ENCODE peak calls at places on chromosomes 1 and 21, in six cellular contexts. One of them, this sample, is unnamed.
A peak's percentile ranks its signal among the peaks of the same experiment; 100 is the strongest.

GRCh38 chr1:51168266-51168845 is 66.3 kb downstream of the C1orf185 start:
- DNase-seq in H1: no peak
- DNase-seq in mesenchymal stem cell: peak; percentile 15
- DNase-seq in H9: no peak
- DNase-seq in trophoblast cell: no peak
- DNase-seq in IMR-90: peak; percentile 7
- DNase-seq in this sample: no peak

GRCh38 chr1:15014521-15014920 is 139.0 kb upstream of the TMEM51 start:
- DNase-seq in H9: no peak
- DNase-seq in trophoblast cell: no peak
- DNase-seq in IMR-90: peak; percentile 30
- DNase-seq in mesenchymal stem cell: no peak
- DNase-seq in H1: no peak
- DNase-seq in this sample: no peak

GRCh38 chr1:94654031-94654430 is 112.5 kb upstream of the F3 start:
- DNase-seq in H9: no peak
- DNase-seq in trophoblast cell: no peak
- DNase-seq in mesenchymal stem cell: peak; percentile 51
- DNase-seq in IMR-90: peak; percentile 53
- DNase-seq in H1: no peak
- DNase-seq in this sample: no peak

GRCh38 chr1:236686815-236687160 is 489 bp downstream of the ACTN2 start:
- DNase-seq in H1: no peak
- DNase-seq in trophoblast cell: no peak
- DNase-seq in mesenchymal stem cell: no peak
- DNase-seq in IMR-90: no peak
- DNase-seq in H9: peak; percentile 33
- DNase-seq in this sample: no peak

GRCh38 chr1:81682490-81682889 is 118.2 kb upstream of the ADGRL2 start:
- DNase-seq in IMR-90: peak; percentile 39
- DNase-seq in H1: peak; percentile 51
- DNase-seq in mesenchymal stem cell: no peak
- DNase-seq in trophoblast cell: no peak
- DNase-seq in H9: peak; percentile 39
- DNase-seq in this sample: no peak

GRCh38 chr1:114691061-114691460 is 4.3 kb downstream of the AMPD1 start:
- DNase-seq in H1: no peak
- DNase-seq in IMR-90: no peak
- DNase-seq in mesenchymal stem cell: no peak
- DNase-seq in H9: no peak
- DNase-seq in trophoblast cell: no peak
- DNase-seq in this sample: no peak

GRCh38 chr1:38644092-38644491 is 215.5 kb downstream of the RRAGC start:
- DNase-seq in IMR-90: no peak
- DNase-seq in trophoblast cell: no peak
- DNase-seq in H9: no peak
- DNase-seq in H1: no peak
- DNase-seq in mesenchymal stem cell: no peak
- DNase-seq in this sample: no peak

GRCh38 chr1:205049479-205049878 is 6.5 kb downstream of the CNTN2 start:
- DNase-seq in IMR-90: no peak
- DNase-seq in H1: no peak
- DNase-seq in trophoblast cell: no peak
- DNase-seq in mesenchymal stem cell: no peak
- DNase-seq in H9: no peak
- DNase-seq in this sample: no peak

GRCh38 chr1:44723496-44724407 is 7.2 kb downstream of the RNU5D-1 start:
- DNase-seq in mesenchymal stem cell: no peak
- DNase-seq in H9: no peak
- DNase-seq in IMR-90: no peak
- DNase-seq in trophoblast cell: no peak
- DNase-seq in H1: no peak
- DNase-seq in this sample: no peak

GRCh38 chr1:182624582-182624981 is 20.4 kb upstream of the RGS16 start:
- DNase-seq in IMR-90: no peak
- DNase-seq in H1: no peak
- DNase-seq in H9: no peak
- DNase-seq in trophoblast cell: no peak
- DNase-seq in mesenchymal stem cell: no peak
- DNase-seq in this sample: no peak

GRCh38 chr1:195849180-195849579 is 759.1 kb downstream of the KCNT2 start:
- DNase-seq in H9: no peak
- DNase-seq in mesenchymal stem cell: no peak
- DNase-seq in IMR-90: no peak
- DNase-seq in H1: no peak
- DNase-seq in trophoblast cell: no peak
- DNase-seq in this sample: no peak

GRCh38 chr21:37223804-37224345 is 43.3 kb downstream of the VPS26C start:
- DNase-seq in mesenchymal stem cell: no peak
- DNase-seq in H1: no peak
- DNase-seq in H9: no peak
- DNase-seq in IMR-90: no peak
- DNase-seq in trophoblast cell: no peak
- DNase-seq in this sample: no peak

GRCh38 chr1:48596036-48596435 is 124.0 kb upstream of the SPATA6 start:
- DNase-seq in IMR-90: no peak
- DNase-seq in mesenchymal stem cell: no peak
- DNase-seq in H1: no peak
- DNase-seq in H9: peak; percentile 33
- DNase-seq in trophoblast cell: no peak
- DNase-seq in this sample: peak; percentile 56

GRCh38 chr21:43686811-43687565 is 27.6 kb downstream of the RRP1B start:
- DNase-seq in H9: no peak
- DNase-seq in mesenchymal stem cell: no peak
- DNase-seq in IMR-90: no peak
- DNase-seq in trophoblast cell: no peak
- DNase-seq in H1: no peak
- DNase-seq in this sample: no peak

GRCh38 chr1:27137544-27138075 is 17.3 kb downstream of the SLC9A1 start:
- DNase-seq in trophoblast cell: peak; percentile 86
- DNase-seq in H9: no peak
- DNase-seq in H1: no peak
- DNase-seq in IMR-90: no peak
- DNase-seq in mesenchymal stem cell: peak; percentile 50
- DNase-seq in this sample: no peak

GRCh38 chr1:167697667-167698141 is 24.1 kb upstream of the MPZL1 start:
- DNase-seq in mesenchymal stem cell: no peak
- DNase-seq in H9: no peak
- DNase-seq in trophoblast cell: no peak
- DNase-seq in H1: no peak
- DNase-seq in IMR-90: no peak
- DNase-seq in this sample: no peak

GRCh38 chr1:212514056-212514614 is 81.4 kb downstream of the NENF start:
- DNase-seq in mesenchymal stem cell: peak; percentile 67
- DNase-seq in H1: no peak
- DNase-seq in H9: peak; percentile 52
- DNase-seq in IMR-90: peak; percentile 65
- DNase-seq in trophoblast cell: peak; percentile 26
- DNase-seq in this sample: no peak

GRCh38 chr1:178724386-178724733 is 684 bp upstream of the RALGPS2 start:
- DNase-seq in mesenchymal stem cell: no peak
- DNase-seq in H9: no peak
- DNase-seq in trophoblast cell: no peak
- DNase-seq in IMR-90: no peak
- DNase-seq in H1: no peak
- DNase-seq in this sample: peak; percentile 8

GRCh38 chr1:177185209-177185608 is 14.5 kb downstream of the BRINP2 start:
- DNase-seq in IMR-90: peak; percentile 17
- DNase-seq in H9: no peak
- DNase-seq in trophoblast cell: peak; percentile 19
- DNase-seq in H1: no peak
- DNase-seq in mesenchymal stem cell: no peak
- DNase-seq in this sample: no peak

GRCh38 chr1:91799863-91800262 is 86.1 kb downstream of the TGFBR3 start:
- DNase-seq in H1: no peak
- DNase-seq in trophoblast cell: no peak
- DNase-seq in H9: no peak
- DNase-seq in mesenchymal stem cell: no peak
- DNase-seq in IMR-90: no peak
- DNase-seq in this sample: no peak

GRCh38 chr1:94017155-94017829 is 103.7 kb downstream of the ABCA4 start:
- DNase-seq in H1: no peak
- DNase-seq in trophoblast cell: no peak
- DNase-seq in H9: no peak
- DNase-seq in IMR-90: no peak
- DNase-seq in mesenchymal stem cell: no peak
- DNase-seq in this sample: no peak

GRCh38 chr1:117826551-117827078 is 102.8 kb downstream of the GDAP2 start:
- DNase-seq in H9: no peak
- DNase-seq in H1: no peak
- DNase-seq in mesenchymal stem cell: peak; percentile 85
- DNase-seq in IMR-90: peak; percentile 96
- DNase-seq in trophoblast cell: peak; percentile 34
- DNase-seq in this sample: no peak

GRCh38 chr1:84330125-84330984 is 28.8 kb downstream of the SAMD13 start:
- DNase-seq in IMR-90: no peak
- DNase-seq in trophoblast cell: no peak
- DNase-seq in H9: no peak
- DNase-seq in mesenchymal stem cell: no peak
- DNase-seq in H1: no peak
- DNase-seq in this sample: no peak

GRCh38 chr1:52751589-52752306 is 25.5 kb downstream of the ZYG11B start:
- DNase-seq in IMR-90: peak; percentile 60
- DNase-seq in trophoblast cell: no peak
- DNase-seq in mesenchymal stem cell: peak; percentile 41
- DNase-seq in H1: no peak
- DNase-seq in H9: no peak
- DNase-seq in this sample: no peak

GRCh38 chr1:223496883-223497282 is 103.7 kb downstream of the CCDC185 start:
- DNase-seq in IMR-90: no peak
- DNase-seq in mesenchymal stem cell: no peak
- DNase-seq in H9: no peak
- DNase-seq in H1: no peak
- DNase-seq in trophoblast cell: no peak
- DNase-seq in this sample: no peak

GRCh38 chr21:41477641-41478318 is 30.2 kb downstream of the TMPRSS2 start:
- DNase-seq in mesenchymal stem cell: no peak
- DNase-seq in H1: peak; percentile 62
- DNase-seq in trophoblast cell: peak; percentile 80
- DNase-seq in IMR-90: no peak
- DNase-seq in H9: peak; percentile 73
- DNase-seq in this sample: peak; percentile 31

GRCh38 chr1:11918779-11919519 is 7.3 kb downstream of the KIAA2013 start:
- DNase-seq in IMR-90: peak; percentile 88
- DNase-seq in mesenchymal stem cell: peak; percentile 73
- DNase-seq in H1: no peak
- DNase-seq in H9: no peak
- DNase-seq in trophoblast cell: peak; percentile 78
- DNase-seq in this sample: no peak

GRCh38 chr1:78155121-78155520 is 109.4 kb downstream of the GIPC2 start:
- DNase-seq in mesenchymal stem cell: no peak
- DNase-seq in H9: peak; percentile 78
- DNase-seq in IMR-90: no peak
- DNase-seq in trophoblast cell: no peak
- DNase-seq in H1: peak; percentile 29
- DNase-seq in this sample: peak; percentile 27

GRCh38 chr1:192474080-192474683 is 101.4 kb upstream of the RGS1 start:
- DNase-seq in H9: no peak
- DNase-seq in H1: no peak
- DNase-seq in mesenchymal stem cell: peak; percentile 50
- DNase-seq in trophoblast cell: no peak
- DNase-seq in IMR-90: peak; percentile 23
- DNase-seq in this sample: peak; percentile 24

GRCh38 chr1:156691665-156692408 is 13.5 kb downstream of the CRABP2 start:
- DNase-seq in H1: no peak
- DNase-seq in H9: no peak
- DNase-seq in IMR-90: peak; percentile 47
- DNase-seq in trophoblast cell: peak; percentile 52
- DNase-seq in mesenchymal stem cell: peak; percentile 50
- DNase-seq in this sample: no peak
- H3K9ac ChIP-seq in H1: no peak overlapping the region
- H3K9ac ChIP-seq in H9: no peak overlapping the region
- H3K9ac ChIP-seq in IMR-90: no peak overlapping the region
- H3K9ac ChIP-seq in trophoblast cell: no peak overlapping the region
- H3K9ac ChIP-seq in mesenchymal stem cell: peak overlapping the region; percentile 22
- H3K9ac ChIP-seq in this sample: no peak overlapping the region

GRCh38 chr21:31372176-31372765 is 28.2 kb upstream of the TIAM1 start:
- DNase-seq in H1: no peak
- DNase-seq in IMR-90: no peak
- DNase-seq in trophoblast cell: no peak
- DNase-seq in H9: no peak
- DNase-seq in mesenchymal stem cell: no peak
- DNase-seq in this sample: no peak
- H4K91ac ChIP-seq in H1: no peak overlapping the region
- H4K91ac ChIP-seq in IMR-90: no peak overlapping the region
- H4K91ac ChIP-seq in trophoblast cell: no peak overlapping the region
- H4K91ac ChIP-seq in H9: no peak overlapping the region
- H4K91ac ChIP-seq in mesenchymal stem cell: no peak overlapping the region
- H4K91ac ChIP-seq in this sample: no peak overlapping the region

DNA sequence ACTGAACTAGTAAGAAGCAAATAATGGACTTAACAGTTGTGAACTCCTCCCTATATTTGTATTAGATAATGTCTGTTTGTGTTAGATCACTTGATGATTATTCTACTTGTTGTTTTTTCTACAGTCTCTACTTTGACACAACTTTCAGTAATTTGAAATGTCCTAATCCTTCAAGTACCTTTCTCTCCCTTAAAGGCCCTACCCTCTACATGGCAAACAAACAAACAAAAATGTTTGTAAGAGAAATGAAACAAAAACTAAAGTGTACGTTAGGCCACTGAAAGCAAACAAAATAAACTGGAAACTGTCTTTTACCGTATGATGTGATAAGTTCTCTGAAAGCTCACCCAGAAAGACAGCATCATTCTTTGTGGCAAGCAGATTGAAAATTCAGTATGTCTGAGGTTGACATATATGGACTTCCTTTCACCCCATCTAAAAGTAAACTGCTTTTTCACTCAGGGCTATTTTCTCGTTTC is 255.9 kb upstream of the SNX7 start:
- DNase-seq in trophoblast cell: no peak
- DNase-seq in IMR-90: no peak
- DNase-seq in H9: no peak
- DNase-seq in mesenchymal stem cell: peak; percentile 34
- DNase-seq in H1: no peak
- DNase-seq in this sample: no peak
- H3K9ac ChIP-seq in trophoblast cell: no peak overlapping the region
- H3K9ac ChIP-seq in IMR-90: no peak overlapping the region
- H3K9ac ChIP-seq in H9: no peak overlapping the region
- H3K9ac ChIP-seq in mesenchymal stem cell: peak overlapping the region; percentile 46
- H3K9ac ChIP-seq in H1: no peak overlapping the region
- H3K9ac ChIP-seq in this sample: no peak overlapping the region

GRCh38 chr1:151402764-151403163 is 3.4 kb downstream of the PSMB4 start:
- DNase-seq in H9: no peak
- DNase-seq in H1: no peak
- DNase-seq in IMR-90: no peak
- DNase-seq in mesenchymal stem cell: no peak
- DNase-seq in trophoblast cell: no peak
- DNase-seq in this sample: no peak

GRCh38 chr1:151399890-151400235 is 490 bp downstream of the PSMB4 start:
- DNase-seq in trophoblast cell: peak; percentile 7
- DNase-seq in mesenchymal stem cell: peak; percentile 47
- DNase-seq in H1: no peak
- DNase-seq in IMR-90: peak; percentile 19
- DNase-seq in H9: no peak
- DNase-seq in this sample: no peak

GRCh38 chr1:151401860-151402259 is 2.5 kb downstream of the PSMB4 start:
- DNase-seq in H1: no peak
- DNase-seq in trophoblast cell: no peak
- DNase-seq in H9: no peak
- DNase-seq in IMR-90: no peak
- DNase-seq in mesenchymal stem cell: no peak
- DNase-seq in this sample: no peak

GRCh38 chr1:151403612-151404011 is 4.2 kb downstream of the PSMB4 start:
- DNase-seq in mesenchymal stem cell: no peak
- DNase-seq in H9: no peak
- DNase-seq in IMR-90: no peak
- DNase-seq in H1: no peak
- DNase-seq in trophoblast cell: no peak
- DNase-seq in this sample: no peak

GRCh38 chr1:151401125-151401788 is 1.9 kb downstream of the PSMB4 start:
- DNase-seq in mesenchymal stem cell: peak; percentile 49
- DNase-seq in trophoblast cell: no peak
- DNase-seq in H9: no peak
- DNase-seq in H1: no peak
- DNase-seq in IMR-90: peak; percentile 11
- DNase-seq in this sample: no peak
- H4K91ac ChIP-seq in mesenchymal stem cell: no peak overlapping the region
- H4K91ac ChIP-seq in trophoblast cell: no peak overlapping the region
- H4K91ac ChIP-seq in H9: no peak overlapping the region
- H4K91ac ChIP-seq in H1: no peak overlapping the region
- H4K91ac ChIP-seq in IMR-90: no peak overlapping the region
- H4K91ac ChIP-seq in this sample: no peak overlapping the region